ENCODE peak calls at places on chromosomes 3 and 15, in ten cellular contexts. One of them, this sample, is unnamed. For H3K4me1, the result is how much of the 10 kb centered on the place peaks cover.

GRCh38 chr3:62036726-62037125 is 336.6 kb downstream of the FEZF2 start:
- DNase-seq in GM23338: no peak
- DNase-seq in Peyer's patch: no peak
- DNase-seq in cardiac muscle cell: no peak
- DNase-seq in osteoblast: no peak
- DNase-seq in CD4-positive, CD25-positive, alpha-beta regulatory T cell: no peak
- DNase-seq in ovary: no peak
- DNase-seq in tibial nerve: no peak
- DNase-seq in upper lobe of right lung: no peak
- DNase-seq in right cardiac atrium: no peak
- DNase-seq in this sample: no peak

GRCh38 chr3:139320551-139321309 is 23.1 kb upstream of the MRPS22 start:
- DNase-seq in Peyer's patch: no peak
- DNase-seq in CD4-positive, CD25-positive, alpha-beta regulatory T cell: no peak
- DNase-seq in ovary: no peak
- DNase-seq in GM23338: no peak
- DNase-seq in osteoblast: no peak
- DNase-seq in right cardiac atrium: no peak
- DNase-seq in cardiac muscle cell: no peak
- DNase-seq in upper lobe of right lung: no peak
- DNase-seq in tibial nerve: no peak
- DNase-seq in this sample: no peak

GRCh38 chr15:79339588-79340314 is 28.8 kb downstream of the TMED3 start:
- DNase-seq in GM23338: peak
- DNase-seq in osteoblast: no peak
- DNase-seq in CD4-positive, CD25-positive, alpha-beta regulatory T cell: peak
- DNase-seq in ovary: no peak
- DNase-seq in cardiac muscle cell: peak
- DNase-seq in tibial nerve: no peak
- DNase-seq in upper lobe of right lung: no peak
- DNase-seq in Peyer's patch: no peak
- DNase-seq in right cardiac atrium: no peak
- DNase-seq in this sample: peak

GRCh38 chr15:64894395-64895056 is 17.2 kb upstream of the ANKDD1A start:
- DNase-seq in ovary: no peak
- DNase-seq in Peyer's patch: peak
- DNase-seq in tibial nerve: no peak
- DNase-seq in CD4-positive, CD25-positive, alpha-beta regulatory T cell: peak
- DNase-seq in osteoblast: no peak
- DNase-seq in right cardiac atrium: peak
- DNase-seq in cardiac muscle cell: no peak
- DNase-seq in GM23338: peak
- DNase-seq in upper lobe of right lung: no peak
- DNase-seq in this sample: no peak

GRCh38 chr3:131795382-131796085 is 239.3 kb downstream of the CPNE4 start:
- DNase-seq in GM23338: no peak
- DNase-seq in osteoblast: no peak
- DNase-seq in upper lobe of right lung: no peak
- DNase-seq in tibial nerve: peak
- DNase-seq in cardiac muscle cell: peak
- DNase-seq in CD4-positive, CD25-positive, alpha-beta regulatory T cell: no peak
- DNase-seq in Peyer's patch: no peak
- DNase-seq in right cardiac atrium: no peak
- DNase-seq in ovary: no peak
- DNase-seq in this sample: no peak

GRCh38 chr15:50077242-50077641 is 41.8 kb downstream of the ATP8B4 start:
- DNase-seq in right cardiac atrium: no peak
- DNase-seq in upper lobe of right lung: no peak
- DNase-seq in ovary: no peak
- DNase-seq in Peyer's patch: no peak
- DNase-seq in GM23338: no peak
- DNase-seq in tibial nerve: no peak
- DNase-seq in CD4-positive, CD25-positive, alpha-beta regulatory T cell: no peak
- DNase-seq in osteoblast: no peak
- DNase-seq in cardiac muscle cell: no peak
- DNase-seq in this sample: no peak

GRCh38 chr3:10554236-10554611 is 48.8 kb upstream of the ATP2B2 start:
- DNase-seq in tibial nerve: no peak
- DNase-seq in osteoblast: no peak
- DNase-seq in cardiac muscle cell: no peak
- DNase-seq in CD4-positive, CD25-positive, alpha-beta regulatory T cell: no peak
- DNase-seq in ovary: no peak
- DNase-seq in upper lobe of right lung: no peak
- DNase-seq in Peyer's patch: no peak
- DNase-seq in GM23338: no peak
- DNase-seq in right cardiac atrium: no peak
- DNase-seq in this sample: no peak

GRCh38 chr3:23422511-23422851 is 219.4 kb downstream of the UBE2E2 start:
- DNase-seq in CD4-positive, CD25-positive, alpha-beta regulatory T cell: no peak
- DNase-seq in Peyer's patch: no peak
- DNase-seq in cardiac muscle cell: peak
- DNase-seq in GM23338: no peak
- DNase-seq in tibial nerve: no peak
- DNase-seq in right cardiac atrium: no peak
- DNase-seq in upper lobe of right lung: no peak
- DNase-seq in ovary: no peak
- DNase-seq in osteoblast: no peak
- DNase-seq in this sample: no peak

GRCh38 chr15:63905131-63905530 is 71.4 kb upstream of the HERC1 start:
- DNase-seq in GM23338: no peak
- DNase-seq in CD4-positive, CD25-positive, alpha-beta regulatory T cell: no peak
- DNase-seq in ovary: no peak
- DNase-seq in osteoblast: no peak
- DNase-seq in Peyer's patch: no peak
- DNase-seq in cardiac muscle cell: no peak
- DNase-seq in right cardiac atrium: peak
- DNase-seq in upper lobe of right lung: no peak
- DNase-seq in tibial nerve: no peak
- DNase-seq in this sample: no peak

GRCh38 chr15:48331796-48332641 is 790 bp downstream of the DUT start:
- DNase-seq in GM23338: peak
- DNase-seq in Peyer's patch: peak
- DNase-seq in right cardiac atrium: no peak
- DNase-seq in CD4-positive, CD25-positive, alpha-beta regulatory T cell: peak
- DNase-seq in ovary: no peak
- DNase-seq in cardiac muscle cell: peak
- DNase-seq in osteoblast: peak
- DNase-seq in upper lobe of right lung: peak
- DNase-seq in tibial nerve: peak
- DNase-seq in this sample: no peak

GRCh38 chr15:74497584-74497983 is 36.6 kb upstream of the UBL7 start:
- DNase-seq in upper lobe of right lung: no peak
- DNase-seq in Peyer's patch: peak
- DNase-seq in CD4-positive, CD25-positive, alpha-beta regulatory T cell: no peak
- DNase-seq in ovary: no peak
- DNase-seq in right cardiac atrium: no peak
- DNase-seq in tibial nerve: no peak
- DNase-seq in cardiac muscle cell: no peak
- DNase-seq in GM23338: no peak
- DNase-seq in osteoblast: peak
- DNase-seq in this sample: peak

GRCh38 chr15:60656491-60657284 is 177.7 kb upstream of the ICE2 start:
- DNase-seq in Peyer's patch: no peak
- DNase-seq in GM23338: no peak
- DNase-seq in upper lobe of right lung: no peak
- DNase-seq in ovary: no peak
- DNase-seq in tibial nerve: no peak
- DNase-seq in cardiac muscle cell: no peak
- DNase-seq in osteoblast: no peak
- DNase-seq in right cardiac atrium: peak
- DNase-seq in CD4-positive, CD25-positive, alpha-beta regulatory T cell: no peak
- DNase-seq in this sample: no peak

DNA sequence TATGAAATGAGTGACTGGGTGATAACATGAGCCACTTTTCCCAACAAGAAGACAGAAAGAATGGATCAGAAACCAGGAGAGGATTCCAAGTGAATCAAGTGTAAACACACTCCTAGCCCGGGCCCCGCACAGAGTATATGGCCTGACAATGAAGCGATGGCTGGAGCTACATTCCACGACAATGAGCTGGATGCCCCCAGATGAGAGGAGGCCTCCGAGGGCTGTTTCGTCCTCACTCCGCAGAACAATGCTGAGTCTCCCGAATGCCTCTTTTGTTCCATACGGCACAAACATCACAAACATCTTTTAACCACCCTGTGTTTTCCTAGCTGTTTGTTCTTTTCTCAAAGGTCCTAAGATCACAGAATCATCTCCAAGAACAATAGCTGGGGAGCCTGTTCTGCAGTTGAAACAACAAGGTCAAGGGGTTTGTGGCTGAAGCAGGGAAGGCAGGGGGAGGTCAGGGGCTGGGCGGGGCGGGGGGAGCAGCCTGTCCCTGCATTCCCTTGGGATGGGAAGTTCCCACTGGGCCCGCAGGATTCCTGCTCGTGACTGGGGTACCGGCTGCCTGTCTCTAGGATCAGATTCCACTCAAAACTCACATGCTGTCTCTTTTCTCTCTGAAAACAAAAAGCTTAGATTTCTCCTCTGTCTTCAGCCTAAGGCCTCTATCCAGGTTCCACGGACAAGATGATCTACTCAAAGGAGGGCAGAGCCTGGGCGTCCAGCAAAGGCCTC is 151.3 kb downstream of the XXYLT1 start:
- DNase-seq in tibial nerve: no peak
- DNase-seq in GM23338: peak
- DNase-seq in cardiac muscle cell: no peak
- DNase-seq in CD4-positive, CD25-positive, alpha-beta regulatory T cell: no peak
- DNase-seq in right cardiac atrium: peak
- DNase-seq in upper lobe of right lung: no peak
- DNase-seq in ovary: no peak
- DNase-seq in Peyer's patch: no peak
- DNase-seq in osteoblast: peak
- DNase-seq in this sample: no peak
- H3K27ac ChIP-seq in tibial nerve: peak
- H3K27ac ChIP-seq in GM23338: peak
- H3K27ac ChIP-seq in cardiac muscle cell: no peak
- H3K27ac ChIP-seq in CD4-positive, CD25-positive, alpha-beta regulatory T cell: no peak
- H3K27ac ChIP-seq in right cardiac atrium: peak
- H3K27ac ChIP-seq in upper lobe of right lung: no peak
- H3K27ac ChIP-seq in ovary: no peak
- H3K27ac ChIP-seq in Peyer's patch: no peak
- H3K27ac ChIP-seq in osteoblast: peak
- H3K27ac ChIP-seq in this sample: no peak

GRCh38 chr3:39478226-39478625 is 10.7 kb downstream of the MOBP start:
- DNase-seq in Peyer's patch: no peak
- DNase-seq in CD4-positive, CD25-positive, alpha-beta regulatory T cell: no peak
- DNase-seq in right cardiac atrium: no peak
- DNase-seq in ovary: no peak
- DNase-seq in cardiac muscle cell: no peak
- DNase-seq in osteoblast: no peak
- DNase-seq in tibial nerve: no peak
- DNase-seq in upper lobe of right lung: no peak
- DNase-seq in GM23338: no peak
- DNase-seq in this sample: no peak
- H3K4me1 ChIP-seq in Peyer's patch: under half
- H3K4me1 ChIP-seq in CD4-positive, CD25-positive, alpha-beta regulatory T cell: under half
- H3K4me1 ChIP-seq in right cardiac atrium: under half
- H3K4me1 ChIP-seq in ovary: under half
- H3K4me1 ChIP-seq in cardiac muscle cell: under half
- H3K4me1 ChIP-seq in osteoblast: under half
- H3K4me1 ChIP-seq in tibial nerve: under half
- H3K4me1 ChIP-seq in upper lobe of right lung: under half
- H3K4me1 ChIP-seq in GM23338: under half
- H3K4me1 ChIP-seq in this sample: under half

DNA sequence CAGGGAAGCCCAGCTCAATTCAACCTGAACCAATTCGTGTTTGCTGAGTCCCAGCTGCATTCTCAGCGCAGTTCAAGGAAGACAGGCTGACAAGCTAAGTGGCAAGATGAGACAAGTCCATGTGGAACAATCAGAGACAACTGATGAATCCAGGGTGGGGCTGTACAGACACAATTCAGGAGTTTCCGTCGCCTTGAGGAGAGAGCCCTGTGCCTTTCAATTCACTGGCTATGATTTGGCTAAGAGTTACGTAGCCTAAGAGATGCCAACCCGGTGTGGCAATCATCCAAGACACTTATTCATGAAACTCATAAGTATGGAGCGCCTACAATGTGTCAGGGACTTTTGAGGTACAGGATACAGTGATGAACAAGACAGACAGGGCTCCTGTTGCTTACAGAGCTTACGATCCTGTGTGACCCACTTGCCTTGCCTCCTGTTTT is 15.5 kb upstream of the ZBED2 start:
- DNase-seq in osteoblast: no peak
- DNase-seq in right cardiac atrium: no peak
- DNase-seq in upper lobe of right lung: no peak
- DNase-seq in tibial nerve: no peak
- DNase-seq in ovary: no peak
- DNase-seq in Peyer's patch: no peak
- DNase-seq in GM23338: no peak
- DNase-seq in cardiac muscle cell: no peak
- DNase-seq in CD4-positive, CD25-positive, alpha-beta regulatory T cell: no peak
- DNase-seq in this sample: peak
- H3K27ac ChIP-seq in osteoblast: no peak
- H3K27ac ChIP-seq in right cardiac atrium: no peak
- H3K27ac ChIP-seq in upper lobe of right lung: no peak
- H3K27ac ChIP-seq in tibial nerve: no peak
- H3K27ac ChIP-seq in ovary: no peak
- H3K27ac ChIP-seq in Peyer's patch: peak
- H3K27ac ChIP-seq in GM23338: no peak
- H3K27ac ChIP-seq in cardiac muscle cell: no peak
- H3K27ac ChIP-seq in CD4-positive, CD25-positive, alpha-beta regulatory T cell: peak
- H3K27ac ChIP-seq in this sample: peak

GRCh38 chr3:46624533-46624932 is 12.2 kb downstream of the FAM240A start:
- DNase-seq in CD4-positive, CD25-positive, alpha-beta regulatory T cell: no peak
- DNase-seq in right cardiac atrium: no peak
- DNase-seq in GM23338: no peak
- DNase-seq in osteoblast: no peak
- DNase-seq in upper lobe of right lung: no peak
- DNase-seq in Peyer's patch: no peak
- DNase-seq in cardiac muscle cell: no peak
- DNase-seq in ovary: no peak
- DNase-seq in tibial nerve: no peak
- DNase-seq in this sample: no peak

GRCh38 chr3:46628980-46629379 is 16.7 kb downstream of the FAM240A start:
- DNase-seq in tibial nerve: peak
- DNase-seq in ovary: peak
- DNase-seq in CD4-positive, CD25-positive, alpha-beta regulatory T cell: no peak
- DNase-seq in cardiac muscle cell: no peak
- DNase-seq in right cardiac atrium: peak
- DNase-seq in upper lobe of right lung: no peak
- DNase-seq in osteoblast: no peak
- DNase-seq in Peyer's patch: no peak
- DNase-seq in GM23338: no peak
- DNase-seq in this sample: no peak

GRCh38 chr3:46627078-46627477 is 14.8 kb downstream of the FAM240A start:
- DNase-seq in upper lobe of right lung: no peak
- DNase-seq in GM23338: no peak
- DNase-seq in CD4-positive, CD25-positive, alpha-beta regulatory T cell: no peak
- DNase-seq in Peyer's patch: no peak
- DNase-seq in osteoblast: no peak
- DNase-seq in cardiac muscle cell: no peak
- DNase-seq in ovary: no peak
- DNase-seq in right cardiac atrium: no peak
- DNase-seq in tibial nerve: no peak
- DNase-seq in this sample: no peak

GRCh38 chr3:46624976-46625490 is 12.7 kb downstream of the FAM240A start:
- DNase-seq in right cardiac atrium: no peak
- DNase-seq in GM23338: peak
- DNase-seq in upper lobe of right lung: no peak
- DNase-seq in ovary: no peak
- DNase-seq in CD4-positive, CD25-positive, alpha-beta regulatory T cell: no peak
- DNase-seq in cardiac muscle cell: no peak
- DNase-seq in osteoblast: no peak
- DNase-seq in tibial nerve: no peak
- DNase-seq in Peyer's patch: no peak
- DNase-seq in this sample: no peak

GRCh38 chr3:46626039-46626438 is 13.7 kb downstream of the FAM240A start:
- DNase-seq in GM23338: no peak
- DNase-seq in ovary: no peak
- DNase-seq in CD4-positive, CD25-positive, alpha-beta regulatory T cell: no peak
- DNase-seq in osteoblast: no peak
- DNase-seq in upper lobe of right lung: no peak
- DNase-seq in right cardiac atrium: no peak
- DNase-seq in cardiac muscle cell: no peak
- DNase-seq in tibial nerve: no peak
- DNase-seq in Peyer's patch: no peak
- DNase-seq in this sample: no peak
- H3K4me1 ChIP-seq in GM23338: under half
- H3K4me1 ChIP-seq in ovary: under half
- H3K4me1 ChIP-seq in CD4-positive, CD25-positive, alpha-beta regulatory T cell: under half
- H3K4me1 ChIP-seq in osteoblast: under half
- H3K4me1 ChIP-seq in upper lobe of right lung: under half
- H3K4me1 ChIP-seq in right cardiac atrium: under half
- H3K4me1 ChIP-seq in cardiac muscle cell: under half
- H3K4me1 ChIP-seq in tibial nerve: under half
- H3K4me1 ChIP-seq in Peyer's patch: under half
- H3K4me1 ChIP-seq in this sample: under half